ENCODE peak calls at places on chromosomes 4 and X, in eight cellular contexts. One of them, this sample, is unnamed.

GRCh38 chr4:2927016-2927695 is 36.0 kb downstream of the NOP14 start:
- DNase-seq in non-pigmented ciliary epithelial cell: no peak
- DNase-seq in fibroblast of pulmonary artery: no peak
- DNase-seq in AG09309: no peak
- DNase-seq in Peyer's patch: peak; percentile 30
- DNase-seq in neural crest cell: no peak
- DNase-seq in NCI-H345: no peak
- DNase-seq in ACHN: no peak
- DNase-seq in this sample: no peak

GRCh38 chr4:90306810-90307209 is 179.6 kb downstream of the CCSER1 start:
- DNase-seq in non-pigmented ciliary epithelial cell: no peak
- DNase-seq in ACHN: no peak
- DNase-seq in Peyer's patch: no peak
- DNase-seq in NCI-H345: no peak
- DNase-seq in AG09309: no peak
- DNase-seq in fibroblast of pulmonary artery: no peak
- DNase-seq in neural crest cell: no peak
- DNase-seq in this sample: no peak

GRCh38 chr4:87559090-87559837 is 30.1 kb upstream of the SPARCL1 start:
- DNase-seq in ACHN: no peak
- DNase-seq in non-pigmented ciliary epithelial cell: no peak
- DNase-seq in NCI-H345: no peak
- DNase-seq in fibroblast of pulmonary artery: no peak
- DNase-seq in neural crest cell: no peak
- DNase-seq in Peyer's patch: no peak
- DNase-seq in AG09309: no peak
- DNase-seq in this sample: no peak

GRCh38 chr4:20645231-20645630 is 55.0 kb upstream of the PACRGL start:
- DNase-seq in fibroblast of pulmonary artery: no peak
- DNase-seq in non-pigmented ciliary epithelial cell: no peak
- DNase-seq in Peyer's patch: no peak
- DNase-seq in AG09309: no peak
- DNase-seq in neural crest cell: no peak
- DNase-seq in NCI-H345: no peak
- DNase-seq in ACHN: no peak
- DNase-seq in this sample: no peak

GRCh38 chr4:158824425-158825274 is 55.8 kb downstream of the FNIP2 start:
- DNase-seq in AG09309: no peak
- DNase-seq in fibroblast of pulmonary artery: peak; percentile 44
- DNase-seq in neural crest cell: no peak
- DNase-seq in ACHN: no peak
- DNase-seq in Peyer's patch: no peak
- DNase-seq in non-pigmented ciliary epithelial cell: no peak
- DNase-seq in NCI-H345: no peak
- DNase-seq in this sample: peak; percentile 47

GRCh38 chrX:21723814-21724213 is 34.1 kb downstream of the SMPX start:
- DNase-seq in AG09309: no peak
- DNase-seq in non-pigmented ciliary epithelial cell: no peak
- DNase-seq in fibroblast of pulmonary artery: no peak
- DNase-seq in neural crest cell: no peak
- DNase-seq in NCI-H345: no peak
- DNase-seq in ACHN: no peak
- DNase-seq in Peyer's patch: no peak
- DNase-seq in this sample: no peak

GRCh38 chrX:54495814-54496516 is at the start of gene FGD1:
- DNase-seq in ACHN: peak; percentile 60
- DNase-seq in non-pigmented ciliary epithelial cell: no peak
- DNase-seq in fibroblast of pulmonary artery: peak; percentile 57
- DNase-seq in NCI-H345: peak; percentile 75
- DNase-seq in neural crest cell: peak; percentile 59
- DNase-seq in AG09309: no peak
- DNase-seq in Peyer's patch: peak; percentile 74
- DNase-seq in this sample: peak; percentile 47

GRCh38 chrX:72061091-72061490 is 70.6 kb downstream of the RTL5 start:
- DNase-seq in non-pigmented ciliary epithelial cell: no peak
- DNase-seq in ACHN: no peak
- DNase-seq in AG09309: no peak
- DNase-seq in neural crest cell: no peak
- DNase-seq in Peyer's patch: no peak
- DNase-seq in fibroblast of pulmonary artery: peak; percentile 33
- DNase-seq in NCI-H345: no peak
- DNase-seq in this sample: peak; percentile 28

GRCh38 chrX:45344597-45344996 is 143.9 kb upstream of the DIPK2B start:
- DNase-seq in fibroblast of pulmonary artery: peak; percentile 50
- DNase-seq in NCI-H345: no peak
- DNase-seq in AG09309: peak; percentile 53
- DNase-seq in neural crest cell: no peak
- DNase-seq in Peyer's patch: no peak
- DNase-seq in non-pigmented ciliary epithelial cell: no peak
- DNase-seq in ACHN: no peak
- DNase-seq in this sample: peak; percentile 94

GRCh38 chr4:185711764-185712163 is 100.2 kb downstream of the SORBS2 start:
- DNase-seq in AG09309: no peak
- DNase-seq in ACHN: no peak
- DNase-seq in Peyer's patch: no peak
- DNase-seq in neural crest cell: no peak
- DNase-seq in fibroblast of pulmonary artery: peak; percentile 60
- DNase-seq in NCI-H345: no peak
- DNase-seq in non-pigmented ciliary epithelial cell: no peak
- DNase-seq in this sample: peak; percentile 63

GRCh38 chrX:44202596-44202995 is 140.9 kb downstream of the EFHC2 start:
- DNase-seq in fibroblast of pulmonary artery: no peak
- DNase-seq in Peyer's patch: no peak
- DNase-seq in non-pigmented ciliary epithelial cell: no peak
- DNase-seq in NCI-H345: no peak
- DNase-seq in ACHN: no peak
- DNase-seq in AG09309: no peak
- DNase-seq in neural crest cell: no peak
- DNase-seq in this sample: no peak

GRCh38 chr4:86496094-86497060 is 97.7 kb upstream of the PTPN13 start:
- DNase-seq in Peyer's patch: no peak
- DNase-seq in NCI-H345: peak; percentile 31
- DNase-seq in neural crest cell: peak; percentile 28
- DNase-seq in AG09309: peak; percentile 31
- DNase-seq in fibroblast of pulmonary artery: peak; percentile 69
- DNase-seq in non-pigmented ciliary epithelial cell: no peak
- DNase-seq in ACHN: peak; percentile 72
- DNase-seq in this sample: peak; percentile 57

GRCh38 chr4:109078724-109079123 is 223.7 kb downstream of the COL25A1 start:
- DNase-seq in non-pigmented ciliary epithelial cell: peak; percentile 59
- DNase-seq in neural crest cell: no peak
- DNase-seq in NCI-H345: no peak
- DNase-seq in ACHN: no peak
- DNase-seq in Peyer's patch: no peak
- DNase-seq in AG09309: peak; percentile 61
- DNase-seq in fibroblast of pulmonary artery: peak; percentile 69
- DNase-seq in this sample: peak; percentile 85

GRCh38 chr4:124449881-124450280 is 262.7 kb downstream of the ANKRD50 start:
- DNase-seq in neural crest cell: no peak
- DNase-seq in NCI-H345: no peak
- DNase-seq in fibroblast of pulmonary artery: no peak
- DNase-seq in non-pigmented ciliary epithelial cell: no peak
- DNase-seq in ACHN: no peak
- DNase-seq in Peyer's patch: no peak
- DNase-seq in AG09309: no peak
- DNase-seq in this sample: no peak

GRCh38 chr4:66633472-66633871 is 911.8 kb downstream of the CENPC start:
- DNase-seq in fibroblast of pulmonary artery: peak; percentile 13
- DNase-seq in ACHN: no peak
- DNase-seq in non-pigmented ciliary epithelial cell: no peak
- DNase-seq in NCI-H345: no peak
- DNase-seq in neural crest cell: no peak
- DNase-seq in AG09309: peak; percentile 4
- DNase-seq in Peyer's patch: no peak
- DNase-seq in this sample: no peak

GRCh38 chr4:2284934-2285664 is 23.2 kb upstream of the MXD4 start:
- DNase-seq in NCI-H345: no peak
- DNase-seq in fibroblast of pulmonary artery: peak; percentile 52
- DNase-seq in Peyer's patch: peak; percentile 30
- DNase-seq in non-pigmented ciliary epithelial cell: no peak
- DNase-seq in AG09309: peak; percentile 16
- DNase-seq in neural crest cell: no peak
- DNase-seq in ACHN: peak; percentile 52
- DNase-seq in this sample: peak; percentile 74

GRCh38 chrX:68936608-68937007 is 107.8 kb downstream of the EFNB1 start:
- DNase-seq in AG09309: peak; percentile 54
- DNase-seq in neural crest cell: no peak
- DNase-seq in ACHN: peak; percentile 4
- DNase-seq in non-pigmented ciliary epithelial cell: peak; percentile 78
- DNase-seq in NCI-H345: no peak
- DNase-seq in Peyer's patch: no peak
- DNase-seq in fibroblast of pulmonary artery: peak; percentile 81
- DNase-seq in this sample: peak; percentile 94

GRCh38 chr4:55386073-55386472 is 9.7 kb upstream of the TMEM165 start:
- DNase-seq in Peyer's patch: no peak
- DNase-seq in fibroblast of pulmonary artery: peak; percentile 49
- DNase-seq in neural crest cell: no peak
- DNase-seq in non-pigmented ciliary epithelial cell: no peak
- DNase-seq in ACHN: peak; percentile 25
- DNase-seq in NCI-H345: no peak
- DNase-seq in AG09309: no peak
- DNase-seq in this sample: peak; percentile 34

This sample was measured in fibroblast of mammary gland.